ENCODE peak calls at places on chromosomes 1 and 21, in four cellular contexts. K is T-helper 2 cell, W is head of caudate nucleus, F is NCI-H1436. T is an unnamed sample.

GRCh38 chr21:44700101-44701022 is 3.4 kb downstream of the KRTAP10-12 start:
- DNase-seq in K (no peak), W (no peak), F (no peak), T (no peak)

GRCh38 chr1:55127827-55128343 is 87.3 kb downstream of the USP24 start:
- DNase-seq in K (no peak), W (no peak), F (no peak), T (no peak)

GRCh38 chr1:162276493-162276892 is 100.2 kb downstream of the SPATA46 start:
- DNase-seq in K (no peak), W (peak; percentile 9), F (no peak), T (no peak)

GRCh38 chr1:50593515-50593914 is 170.3 kb upstream of the DMRTA2 start:
- DNase-seq in K (no peak), W (no peak), F (no peak), T (no peak)

GRCh38 chr1:155091071-155092051 is 12.7 kb downstream of the EFNA3 start:
- DNase-seq in K (peak; percentile 66), W (peak; percentile 83), F (peak; percentile 66), T (peak; percentile 68)

GRCh38 chr1:184533049-184533448 is 146.2 kb downstream of the C1orf21 start:
- DNase-seq in K (no peak), W (no peak), F (no peak), T (no peak)

GRCh38 chr1:151347523-151348246 is 633 bp upstream of the RFX5 start:
- DNase-seq in K (no peak), W (no peak), F (no peak), T (no peak)

GRCh38 chr21:43712268-43712942 is 6.5 kb upstream of the PDXK start:
- DNase-seq in K (no peak), W (no peak), F (no peak), T (no peak)

GRCh38 chr1:162055062-162055461 is 14.4 kb upstream of the NOS1AP start:
- DNase-seq in K (no peak), W (no peak), F (no peak), T (no peak)

GRCh38 chr1:173360478-173361063 is 116.6 kb upstream of the PRDX6 start:
- DNase-seq in K (no peak), W (no peak), F (no peak), T (no peak)

GRCh38 chr1:119778886-119779560 is 10.3 kb upstream of the HMGCS2 start:
- DNase-seq in K (no peak), W (no peak), F (no peak), T (no peak)

GRCh38 chr1:27630859-27631491 is 4.0 kb downstream of the FGR start:
- DNase-seq in K (no peak), W (no peak), F (no peak), T (peak; percentile 37)